ENCODE peak calls at places on chromosome 20, in four cellular contexts. D, I, R and W are unnamed samples.

GRCh38 chr20:31747640-31748039 is 8.6 kb downstream of the TPX2 start:
- DNase-seq in R (no peak), D (no peak), I (no peak), W (no peak)

GRCh38 chr20:22770240-22770800 is 185.9 kb upstream of the FOXA2 start:
- DNase-seq in D (no peak), R (no peak), I (no peak), W (no peak)

GRCh38 chr20:31824554-31825313 is 5.6 kb downstream of the MYLK2 start:
- DNase-seq in I (no peak), D (no peak), R (no peak), W (no peak)

GRCh38 chr20:32159766-32160221 is 47.7 kb downstream of the PLAGL2 start:
- DNase-seq in I (no peak), R (no peak), D (no peak), W (peak)

GRCh38 chr20:12464036-12464435 is 544.7 kb upstream of the SPTLC3 start:
- DNase-seq in R (no peak), I (no peak), D (no peak), W (no peak)

GRCh38 chr20:13425401-13425800 is 204.3 kb downstream of the ISM1 start:
- DNase-seq in R (no peak), D (no peak), I (no peak), W (no peak)

GRCh38 chr20:49567421-49568256 is at the start of gene PTGIS:
- DNase-seq in R (no peak), D (no peak), I (no peak), W (no peak)

GRCh38 chr20:11364736-11365135 is 553.0 kb upstream of the BTBD3 start:
- DNase-seq in R (no peak), D (no peak), I (no peak), W (no peak)

GRCh38 chr20:48831702-48832422 is 4.1 kb upstream of the PREX1 start:
- DNase-seq in R (no peak), I (no peak), D (peak), W (peak)

GRCh38 chr20:12012241-12013222 is 94.8 kb downstream of the BTBD3 start:
- DNase-seq in I (peak), D (peak), R (peak), W (peak)

GRCh38 chr20:38228436-38228835 is 32.1 kb downstream of the KIAA1755 start:
- DNase-seq in D (peak), I (no peak), R (no peak), W (peak)

GRCh38 chr20:1824177-1824576 is 71.0 kb upstream of the SIRPA start:
- DNase-seq in R (no peak), I (no peak), D (no peak), W (no peak)

GRCh38 chr20:1823421-1823892 is 71.8 kb upstream of the SIRPA start:
- DNase-seq in R (no peak), I (no peak), D (no peak), W (no peak)

GRCh38 chr20:1824834-1825233 is 70.4 kb upstream of the SIRPA start:
- DNase-seq in R (no peak), I (no peak), D (no peak), W (no peak)

GRCh38 chr20:1826046-1826445 is 69.2 kb upstream of the SIRPA start:
- DNase-seq in R (no peak), D (no peak), I (no peak), W (no peak)

GRCh38 chr20:1825492-1825891 is 69.7 kb upstream of the SIRPA start:
- DNase-seq in I (no peak), R (no peak), D (peak), W (no peak)
- TF ChIP-seq CHD4 in I (no peak), R (no peak), D (no peak), W (no peak)

GRCh38 chr20:2538931-2539330 is 2.6 kb downstream of the TMC2 start:
- DNase-seq in D (no peak), I (no peak), R (no peak), W (no peak)
- TF ChIP-seq CHD4 in D (no peak), I (no peak), R (no peak), W (no peak)

GRCh38 chr20:5933802-5934436 is 16.4 kb downstream of the TRMT6 start:
- DNase-seq in D (peak), I (peak), R (peak), W (no peak)
- TF ChIP-seq CHD4 in D (no peak), I (no peak), R (no peak), W (no peak)

GRCh38 chr20:59836768-59837167 is 96.7 kb downstream of the SYCP2 start:
- DNase-seq in I (no peak), R (no peak), D (no peak), W (no peak)

GRCh38 chr20:59835448-59836395 is 97.7 kb downstream of the SYCP2 start:
- DNase-seq in D (no peak), I (no peak), R (no peak), W (no peak)

GRCh38 chr20:59837623-59838394 is 95.6 kb downstream of the SYCP2 start:
- DNase-seq in R (no peak), D (no peak), I (peak), W (no peak)

GRCh38 chr20:59832406-59833156 is 100.9 kb downstream of the SYCP2 start:
- DNase-seq in I (no peak), D (no peak), R (no peak), W (no peak)

GRCh38 chr20:59835057-59835447 is 98.4 kb downstream of the SYCP2 start:
- DNase-seq in R (no peak), D (no peak), I (no peak), W (no peak)
- TF ChIP-seq CHD4 in R (no peak), D (no peak), I (no peak), W (no peak)

DNA sequence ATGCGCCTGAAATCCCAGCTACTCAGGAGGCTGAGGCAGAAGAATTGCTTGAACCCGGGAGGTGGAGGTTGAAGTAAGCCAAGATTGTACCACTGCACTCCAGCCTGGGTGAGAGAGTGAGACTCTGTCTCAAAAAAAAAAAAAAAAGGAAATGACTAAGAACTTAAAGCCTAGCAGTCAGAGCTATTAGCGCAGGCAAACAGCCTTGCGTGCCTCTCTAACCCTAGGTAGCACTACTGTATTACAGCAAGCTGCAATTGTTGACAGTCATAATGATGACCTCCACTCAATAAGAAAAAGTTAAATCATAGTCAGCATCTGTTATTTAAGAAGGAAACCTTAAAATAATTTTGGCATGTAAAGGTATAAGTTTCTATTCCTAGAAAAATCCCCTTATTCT is 14.4 kb downstream of the GSS start:
- DNase-seq in R (no peak), D (no peak), I (no peak), W (no peak)
- TF ChIP-seq CHD4 in R (no peak), D (no peak), I (no peak), W (no peak)

DNA sequence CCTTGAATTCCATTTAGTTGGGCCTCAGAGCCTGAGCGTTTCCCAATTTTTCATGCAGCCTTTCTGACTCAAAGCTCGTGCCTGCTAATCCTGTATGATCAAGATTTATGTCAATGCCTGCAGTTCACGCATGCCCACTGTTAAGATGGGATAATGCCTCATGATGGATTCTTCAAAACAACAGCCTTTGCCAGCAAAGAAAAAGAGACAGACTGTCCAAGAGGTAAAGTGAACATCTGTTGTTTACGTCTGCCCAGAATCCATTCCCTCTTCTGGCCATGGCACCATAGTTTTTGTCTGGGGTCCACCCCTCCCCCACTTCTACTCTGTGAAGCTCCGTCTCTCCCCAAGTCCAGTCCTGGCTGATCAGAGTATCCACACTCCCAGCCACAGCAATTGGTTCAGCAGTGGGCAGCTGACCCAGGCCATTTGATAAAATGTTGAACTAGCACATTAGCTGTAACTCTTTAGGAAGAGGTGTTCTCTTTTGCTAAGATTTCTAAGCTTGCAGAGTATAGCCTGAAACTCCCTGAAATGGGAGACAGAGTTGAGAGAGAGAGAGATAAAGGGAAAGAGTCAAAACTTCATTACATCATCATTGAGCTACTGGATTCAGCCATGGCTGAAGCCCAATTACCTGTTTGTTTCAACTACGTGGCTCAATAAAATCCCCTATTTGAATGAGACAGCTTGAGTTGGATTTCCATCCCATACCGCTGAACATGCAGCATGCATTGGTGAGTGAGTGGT is 91.8 kb upstream of the EYA2 start:
- DNase-seq in D (no peak), I (no peak), R (no peak), W (no peak)
- TF ChIP-seq CHD4 in D (no peak), I (no peak), R (no peak), W (no peak)

DNA sequence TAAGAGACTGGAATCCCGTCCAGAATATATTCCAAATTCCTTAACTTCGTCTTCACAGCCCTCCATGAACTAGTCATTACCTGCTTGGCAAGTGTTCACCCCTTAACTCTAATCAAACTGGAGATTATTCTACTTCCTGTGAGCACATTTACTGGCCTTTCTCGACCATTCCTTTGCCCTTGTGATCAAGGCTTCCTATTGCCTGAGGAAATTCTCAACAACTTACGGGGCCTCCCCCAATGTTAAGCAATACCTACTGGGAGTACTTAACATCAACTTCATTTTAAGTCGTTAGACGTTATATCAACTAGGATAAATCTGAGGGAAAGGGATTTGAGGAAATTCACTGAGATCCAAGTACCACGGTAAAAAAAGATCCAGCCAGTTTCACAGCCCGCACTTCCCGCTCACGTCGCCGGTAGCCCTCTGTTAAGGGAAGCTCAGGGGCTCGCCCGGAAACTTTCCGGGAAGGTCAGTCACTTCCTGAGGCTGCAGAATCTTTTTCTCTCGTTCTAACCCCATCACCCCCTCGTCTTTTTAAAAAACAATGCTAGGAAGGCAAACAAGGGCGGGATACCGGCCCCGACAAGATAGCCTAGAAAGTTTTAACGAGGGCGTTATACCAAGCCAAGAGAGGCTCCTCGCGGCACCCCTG is 859 bp downstream of the EIF2S2 start:
- DNase-seq in R (no peak), D (peak), I (no peak), W (no peak)
- TF ChIP-seq CHD4 in R (no peak), D (no peak), I (no peak), W (no peak)

DNA sequence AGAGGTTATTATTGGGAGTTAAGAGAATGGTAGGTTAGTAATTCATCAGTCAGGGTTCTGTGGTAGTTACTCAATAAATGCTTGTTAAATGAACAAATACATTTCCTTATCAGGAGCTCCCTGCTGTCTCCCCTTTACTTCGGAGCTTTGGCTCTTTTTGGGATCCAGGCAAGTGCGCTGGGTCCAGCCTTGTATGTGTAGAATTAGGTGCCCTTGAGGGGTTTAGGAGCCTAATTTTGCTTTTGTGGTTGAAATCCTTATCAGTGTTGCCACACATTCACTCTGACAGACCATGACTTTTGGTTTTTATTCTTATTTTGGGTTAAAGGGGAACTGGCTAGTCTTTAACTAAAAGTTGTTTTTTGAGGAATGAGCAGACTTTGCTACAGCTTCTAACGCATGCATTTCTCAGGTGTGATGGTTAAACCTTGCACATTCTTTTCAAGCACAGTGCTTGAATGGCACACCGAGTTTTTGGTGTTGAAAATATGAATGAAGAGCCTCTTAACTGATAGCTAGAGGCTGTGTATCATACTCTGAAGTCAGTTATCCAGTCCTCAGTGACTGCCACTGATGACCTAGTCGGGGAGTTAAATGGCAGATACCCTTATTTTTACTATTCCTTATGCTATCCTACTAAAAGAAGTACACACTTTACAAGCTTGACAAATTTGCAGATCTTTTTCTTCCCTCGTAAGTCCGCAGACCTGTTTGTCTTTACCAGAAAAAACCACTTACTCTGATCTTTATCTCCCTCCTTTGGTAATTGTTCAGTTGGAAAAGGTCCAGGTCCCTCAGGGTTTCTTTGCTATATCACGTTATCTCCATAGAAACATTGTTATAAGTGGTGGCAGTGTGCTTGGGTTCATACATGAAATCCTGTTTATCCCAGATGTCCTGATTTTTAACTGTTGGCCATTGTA is 50.7 kb upstream of the PLCG1 start:
- DNase-seq in D (no peak), I (no peak), R (no peak), W (peak)
- TF ChIP-seq CHD4 in D (no peak), I (no peak), R (no peak), W (no peak)

GRCh38 chr20:33415948-33416347 is 14.6 kb upstream of the CDK5RAP1 start:
- DNase-seq in R (peak), I (no peak), D (peak), W (peak)
- TF ChIP-seq CHD4 in R (no peak), I (no peak), D (no peak), W (no peak)

GRCh38 chr20:1431158-1431557 is 35.5 kb downstream of the NSFL1C start:
- DNase-seq in R (no peak), D (no peak), I (no peak), W (no peak)

GRCh38 chr20:1427457-1428054 is 34.7 kb upstream of the FKBP1A start:
- DNase-seq in I (no peak), R (peak), D (no peak), W (no peak)

GRCh38 chr20:1426231-1426849 is 33.5 kb upstream of the FKBP1A start:
- DNase-seq in D (no peak), R (no peak), I (no peak), W (no peak)

GRCh38 chr20:1429143-1429728 is 36.4 kb upstream of the FKBP1A start:
- DNase-seq in I (no peak), R (no peak), D (no peak), W (no peak)

GRCh38 chr20:1430004-1430451 is 36.6 kb downstream of the NSFL1C start:
- DNase-seq in D (no peak), R (no peak), I (no peak), W (no peak)
- TF ChIP-seq CHD4 in D (no peak), R (no peak), I (no peak), W (no peak)